ENCODE peak calls at places on chromosomes 4 and X, in five cellular contexts. Y is Calu3, A is left ventricle myocardium inferior, U is Right ventricle myocardium superior, O is HFFc6. C is an unnamed sample.

GRCh38 chrX:153871451-153871850 is 14.5 kb downstream of the L1CAM start:
- DNase-seq in Y (no peak), A (no peak), U (no peak), O (no peak), C (no peak)

GRCh38 chr4:8200302-8200975 is 1.3 kb downstream of the SH3TC1 start:
- DNase-seq in Y (no peak), A (peak; percentile 82), U (peak; percentile 88), O (no peak), C (peak; percentile 67)

GRCh38 chr4:95465010-95465409 is 83.8 kb downstream of the UNC5C start:
- DNase-seq in Y (no peak), A (no peak), U (no peak), O (no peak), C (no peak)

GRCh38 chr4:136438645-136439044 is 1093.6 kb downstream of the PCDH18 start:
- DNase-seq in Y (no peak), A (no peak), U (no peak), O (no peak), C (no peak)

GRCh38 chrX:109890910-109891502 is 111.9 kb upstream of the TMEM164 start:
- DNase-seq in Y (peak; percentile 62), A (peak; percentile 15), U (peak; percentile 58), O (peak; percentile 13), C (peak; percentile 44)

GRCh38 chrX:2495595-2495994 is 5.2 kb downstream of the DHRSX start:
- DNase-seq in Y (no peak), A (no peak), U (no peak), O (no peak), C (no peak)

GRCh38 chr4:169062861-169063197 is 52.8 kb upstream of the CBR4 start:
- DNase-seq in Y (no peak), A (no peak), U (no peak), O (no peak), C (no peak)

GRCh38 chr4:174709531-174709930 is 119.5 kb downstream of the GLRA3 start:
- DNase-seq in Y (no peak), A (no peak), U (no peak), O (no peak), C (no peak)

GRCh38 chr4:13762126-13762525 is 134.6 kb upstream of the BOD1L1 start:
- DNase-seq in Y (no peak), A (no peak), U (no peak), O (no peak), C (no peak)

GRCh38 chr4:185890196-185890595 is 78.2 kb upstream of the SORBS2 start:
- DNase-seq in Y (no peak), A (no peak), U (no peak), O (no peak), C (no peak)

GRCh38 chrX:79259073-79259689 is 108.0 kb downstream of the ITM2A start:
- DNase-seq in Y (no peak), A (no peak), U (peak; percentile 25), O (no peak), C (no peak)

GRCh38 chr4:65028592-65028991 is 619.3 kb upstream of the TECRL start:
- DNase-seq in Y (no peak), A (no peak), U (no peak), O (no peak), C (no peak)

GRCh38 chr4:1072830-1073446 is 40.4 kb downstream of the RNF212 start:
- DNase-seq in Y (peak; percentile 50), A (no peak), U (no peak), O (peak; percentile 32), C (peak; percentile 66)

GRCh38 chrX:44305921-44306320 is 37.6 kb downstream of the EFHC2 start:
- DNase-seq in Y (peak; percentile 39), A (no peak), U (no peak), O (no peak), C (no peak)

GRCh38 chrX:39527045-39527444 is 570.7 kb downstream of the BCOR start:
- DNase-seq in Y (no peak), A (no peak), U (no peak), O (no peak), C (no peak)

GRCh38 chr4:146846882-146847281 is 98.8 kb downstream of the TTC29 start:
- DNase-seq in Y (no peak), A (no peak), U (no peak), O (no peak), C (no peak)

GRCh38 chrX:136214551-136214950 is 36.6 kb downstream of the MAP7D3 start:
- DNase-seq in Y (peak; percentile 26), A (no peak), U (no peak), O (peak; percentile 84), C (no peak)

GRCh38 chr4:3527101-3527913 is 4.9 kb downstream of the LRPAP1 start:
- DNase-seq in Y (no peak), A (no peak), U (no peak), O (no peak), C (no peak)

GRCh38 chr4:74258949-74259348 is 49.3 kb upstream of the EPGN start:
- DNase-seq in Y (peak; percentile 30), A (peak; percentile 22), U (no peak), O (no peak), C (no peak)

GRCh38 chrX:115373308-115373707 is 83.8 kb downstream of the LUZP4 start:
- DNase-seq in Y (no peak), A (no peak), U (no peak), O (no peak), C (no peak)

GRCh38 chr4:26741491-26741871 is 119.2 kb upstream of the STIM2 start:
- DNase-seq in Y (no peak), A (no peak), U (no peak), O (no peak), C (no peak)

GRCh38 chr4:75985116-75985515 is 5.6 kb downstream of the SDAD1 start:
- DNase-seq in Y (no peak), A (no peak), U (no peak), O (peak; percentile 95), C (no peak)

GRCh38 chr4:137213372-137214173 is 318.7 kb downstream of the PCDH18 start:
- DNase-seq in Y (no peak), A (no peak), U (no peak), O (peak; percentile 75), C (no peak)

GRCh38 chrX:7047951-7048350 is 99.6 kb upstream of the STS start:
- DNase-seq in Y (no peak), A (no peak), U (no peak), O (no peak), C (no peak)